ENCODE peak calls at places on chromosomes 13 and 19, in nine cellular contexts. O is germinal center; E is NCI-H526 treated with DMSO at 0.1 percent for 48 hours; C is stimulated activated CD4-positive, alpha-beta T cell treated with anti-CD3 and anti-CD28 coated beads, TNF-alpha, amount 100 ng/mL, for 4 hours; J is posterior cingulate gyrus; D is stimulated activated CD8-positive, alpha-beta memory T cell treated with anti-CD3 and anti-CD28 coated beads, Interleukin-15, amount 100 ng/mL, for 24 hours; P is AML-193; K is activated naive CD4-positive, alpha-beta T cell; Q is NCI-H1105 treated with DMSO at 0.1 percent for 48 hours. S is an unnamed sample.

GRCh38 chr13:83883061-83883523 is 818 bp upstream of the SLITRK1 start:
- DNase-seq in O (no peak), E (peak), C (no peak), J (no peak), D (no peak), P (no peak), K (no peak), Q (no peak), S (no peak)

GRCh38 chr19:12749938-12750521 is 1.6 kb upstream of the BEST2 start:
- DNase-seq in O (no peak), E (peak), C (no peak), J (no peak), D (no peak), P (no peak), K (no peak), Q (peak), S (no peak)

GRCh38 chr19:15609261-15609660 is 5.8 kb upstream of the CYP4F8 start:
- DNase-seq in O (no peak), E (no peak), C (no peak), J (no peak), D (no peak), P (no peak), K (no peak), Q (no peak), S (no peak)

GRCh38 chr19:58218899-58219298 is 9.8 kb upstream of the ZNF544 start:
- DNase-seq in O (no peak), E (no peak), C (no peak), J (no peak), D (no peak), P (peak), K (no peak), Q (no peak), S (no peak)

GRCh38 chr13:62524498-62524897 is 1108.8 kb upstream of the PCDH20 start:
- DNase-seq in O (no peak), E (no peak), C (no peak), J (no peak), D (no peak), P (no peak), K (no peak), Q (peak), S (no peak)

GRCh38 chr13:47147784-47148062 is 250.9 kb upstream of the HTR2A start:
- DNase-seq in O (no peak), E (no peak), C (no peak), J (no peak), D (no peak), P (no peak), K (no peak), Q (no peak), S (no peak)

GRCh38 chr13:20006206-20006605 is 47.7 kb downstream of the ZMYM2 start:
- DNase-seq in O (no peak), E (no peak), C (no peak), J (no peak), D (no peak), P (no peak), K (no peak), Q (no peak), S (no peak)

GRCh38 chr13:84273163-84273562 is 390.9 kb upstream of the SLITRK1 start:
- DNase-seq in O (no peak), E (no peak), C (no peak), J (no peak), D (no peak), P (no peak), K (no peak), Q (no peak), S (no peak)

GRCh38 chr19:48935864-48936263 is 2.4 kb downstream of the DHDH start:
- DNase-seq in O (no peak), E (no peak), C (no peak), J (no peak), D (no peak), P (no peak), K (no peak), Q (no peak), S (peak)

GRCh38 chr19:28586501-28586900 is 626.5 kb downstream of the UQCRFS1 start:
- DNase-seq in O (no peak), E (no peak), C (no peak), J (no peak), D (no peak), P (no peak), K (no peak), Q (no peak), S (no peak)

GRCh38 chr19:16327911-16328823 is 3.5 kb downstream of the KLF2 start:
- DNase-seq in O (peak), E (no peak), C (no peak), J (peak), D (no peak), P (peak), K (peak), Q (no peak), S (peak)

GRCh38 chr19:2532252-2533071 is 56.5 kb downstream of the GADD45B start:
- DNase-seq in O (no peak), E (no peak), C (no peak), J (no peak), D (no peak), P (no peak), K (no peak), Q (no peak), S (no peak)

GRCh38 chr13:59247166-59247565 is 916.6 kb downstream of the DIAPH3 start:
- DNase-seq in O (no peak), E (no peak), C (no peak), J (no peak), D (no peak), P (no peak), K (no peak), Q (peak), S (no peak)

GRCh38 chr13:74758188-74758587 is 624.0 kb upstream of the KLF12 start:
- DNase-seq in O (no peak), E (no peak), C (no peak), J (no peak), D (no peak), P (no peak), K (no peak), Q (no peak), S (no peak)

GRCh38 chr19:14090509-14091085 is at the start of gene SAMD1:
- DNase-seq in O (peak), E (peak), C (peak), J (peak), D (peak), P (peak), K (peak), Q (peak), S (peak)

GRCh38 chr19:4294389-4294788 is 7.8 kb downstream of the TMIGD2 start:
- DNase-seq in O (no peak), E (no peak), C (no peak), J (no peak), D (no peak), P (no peak), K (no peak), Q (no peak), S (no peak)

GRCh38 chr13:28753208-28753892 is 34.6 kb upstream of the SLC46A3 start:
- DNase-seq in O (no peak), E (peak), C (no peak), J (no peak), D (no peak), P (peak), K (no peak), Q (no peak), S (no peak)

GRCh38 chr19:6273701-6274601 is 5.8 kb downstream of the MLLT1 start:
- DNase-seq in O (no peak), E (no peak), C (no peak), J (peak), D (no peak), P (no peak), K (no peak), Q (no peak), S (peak)

GRCh38 chr13:33101835-33102234 is 85.6 kb downstream of the KL start:
- DNase-seq in O (no peak), E (no peak), C (no peak), J (no peak), D (no peak), P (no peak), K (no peak), Q (no peak), S (no peak)

GRCh38 chr13:99812611-99813010 is 159.0 kb downstream of the ZIC5 start:
- DNase-seq in O (no peak), E (no peak), C (no peak), J (no peak), D (no peak), P (no peak), K (no peak), Q (no peak), S (no peak)

GRCh38 chr19:34350161-34350561 is 14.8 kb upstream of the GPI start:
- DNase-seq in O (no peak), E (no peak), C (peak), J (no peak), D (no peak), P (no peak), K (peak), Q (no peak), S (no peak)

GRCh38 chr19:4144666-4145261 is 8.7 kb upstream of the CREB3L3 start:
- DNase-seq in O (no peak), E (no peak), C (no peak), J (no peak), D (no peak), P (no peak), K (no peak), Q (no peak), S (no peak)

GRCh38 chr19:30450101-30450500 is 77.9 kb downstream of the ZNF536 start:
- DNase-seq in O (no peak), E (peak), C (no peak), J (peak), D (no peak), P (no peak), K (no peak), Q (peak), S (no peak)

GRCh38 chr13:103935117-103935516 is 868.9 kb upstream of the SLC10A2 start:
- DNase-seq in O (no peak), E (no peak), C (no peak), J (no peak), D (no peak), P (no peak), K (no peak), Q (no peak), S (no peak)

GRCh38 chr19:18790566-18791314 is at the start of gene COMP:
- DNase-seq in O (no peak), E (no peak), C (no peak), J (no peak), D (no peak), P (no peak), K (no peak), Q (no peak), S (no peak)

GRCh38 chr13:110589991-110590390 is 25.4 kb upstream of the NAXD start:
- DNase-seq in O (no peak), E (no peak), C (no peak), J (no peak), D (no peak), P (no peak), K (no peak), Q (no peak), S (no peak)

GRCh38 chr19:45400192-45400591 is 4.7 kb downstream of the PPP1R13L start:
- DNase-seq in O (no peak), E (peak), C (no peak), J (no peak), D (no peak), P (no peak), K (no peak), Q (peak), S (no peak)

GRCh38 chr19:19105365-19106060 is 32.8 kb downstream of the TMEM161A start:
- DNase-seq in O (peak), E (peak), C (no peak), J (no peak), D (no peak), P (no peak), K (no peak), Q (no peak), S (no peak)

GRCh38 chr19:58196911-58197616 is 14.2 kb downstream of the ZNF274 start:
- DNase-seq in O (no peak), E (peak), C (no peak), J (no peak), D (no peak), P (no peak), K (no peak), Q (no peak), S (no peak)

GRCh38 chr13:25462301-25463125 is 90.7 kb downstream of the ATP8A2 start:
- DNase-seq in O (no peak), E (no peak), C (no peak), J (no peak), D (no peak), P (no peak), K (no peak), Q (no peak), S (no peak)

GRCh38 chr19:18294467-18294864 is 13.0 kb upstream of the JUND start:
- DNase-seq in O (peak), E (no peak), C (peak), J (peak), D (peak), P (no peak), K (peak), Q (peak), S (no peak)

GRCh38 chr13:79448413-79448812 is 32.5 kb upstream of the NDFIP2 start:
- DNase-seq in O (no peak), E (no peak), C (no peak), J (no peak), D (no peak), P (peak), K (no peak), Q (no peak), S (no peak)

GRCh38 chr19:51333836-51334460 is 8.0 kb downstream of the VSIG10L start:
- DNase-seq in O (no peak), E (no peak), C (no peak), J (no peak), D (no peak), P (no peak), K (no peak), Q (no peak), S (no peak)

GRCh38 chr13:40077396-40078027 is 422.1 kb downstream of the COG6 start:
- DNase-seq in O (no peak), E (no peak), C (no peak), J (no peak), D (no peak), P (no peak), K (no peak), Q (no peak), S (no peak)

GRCh38 chr13:39311619-39312018 is 273.4 kb downstream of the NHLRC3 start:
- DNase-seq in O (no peak), E (no peak), C (no peak), J (no peak), D (no peak), P (no peak), K (no peak), Q (no peak), S (no peak)

GRCh38 chr13:70016116-70016515 is 91.5 kb upstream of the ATXN8OS start:
- DNase-seq in O (no peak), E (no peak), C (no peak), J (no peak), D (no peak), P (no peak), K (no peak), Q (no peak), S (no peak)

S was measured in GM13977.